ENCODE peak calls at places on chromosome 3, in five cellular contexts. P, C, G, Z and W are unnamed samples.
A peak's percentile ranks its signal among the peaks of the same experiment; 100 is the strongest.

GRCh38 chr3:187828571-187829452 is 83.5 kb upstream of the BCL6 start:
- DNase-seq in P (no peak), C (no peak), G (no peak), Z (no peak), W (no peak)

GRCh38 chr3:35523838-35524237 is 115.5 kb upstream of the ARPP21 start:
- DNase-seq in P (no peak), C (no peak), G (no peak), Z (no peak), W (no peak)

GRCh38 chr3:10459954-10460754 is 45.2 kb downstream of the ATP2B2 start:
- DNase-seq in P (no peak), C (peak; percentile 36), G (peak; percentile 98), Z (no peak), W (peak; percentile 66)

GRCh38 chr3:106256249-106256957 is 387.6 kb upstream of the CBLB start:
- DNase-seq in P (no peak), C (no peak), G (no peak), Z (no peak), W (no peak)

GRCh38 chr3:126923895-126924294 is 59.0 kb upstream of the PLXNA1 start:
- DNase-seq in P (no peak), C (no peak), G (no peak), Z (no peak), W (no peak)

GRCh38 chr3:38524141-38524739 is 28.1 kb downstream of the EXOG start:
- DNase-seq in P (no peak), C (no peak), G (no peak), Z (no peak), W (no peak)

GRCh38 chr3:69748503-69748902 is 9.2 kb downstream of the MITF start:
- DNase-seq in P (no peak), C (no peak), G (no peak), Z (no peak), W (no peak)

GRCh38 chr3:52238193-52238760 is 681 bp downstream of the TWF2 start:
- DNase-seq in P (no peak), C (no peak), G (peak; percentile 37), Z (peak; percentile 70), W (no peak)

GRCh38 chr3:51673181-51673801 is 2.2 kb downstream of the TEX264 start:
- DNase-seq in P (no peak), C (peak; percentile 19), G (peak; percentile 39), Z (peak; percentile 3), W (no peak)

GRCh38 chr3:183275418-183275817 is 22.4 kb downstream of the B3GNT5 start:
- DNase-seq in P (peak; percentile 38), C (no peak), G (no peak), Z (no peak), W (no peak)

GRCh38 chr3:60886518-60886917 is 364.7 kb downstream of the FHIT start:
- DNase-seq in P (no peak), C (no peak), G (no peak), Z (no peak), W (no peak)

GRCh38 chr3:126111566-126112475 is 27.9 kb upstream of the SLC41A3 start:
- DNase-seq in P (no peak), C (peak; percentile 16), G (no peak), Z (peak; percentile 2), W (no peak)

GRCh38 chr3:141680620-141681389 is 57.3 kb upstream of the RNF7 start:
- DNase-seq in P (peak; percentile 67), C (no peak), G (no peak), Z (no peak), W (peak; percentile 29)

GRCh38 chr3:41202834-41203345 is 3.6 kb downstream of the CTNNB1 start:
- DNase-seq in P (peak; percentile 23), C (no peak), G (peak; percentile 32), Z (no peak), W (peak; percentile 26)

GRCh38 chr3:44427683-44428082 is 49.8 kb downstream of the ZNF445 start:
- DNase-seq in P (no peak), C (no peak), G (peak; percentile 11), Z (no peak), W (no peak)

GRCh38 chr3:172303181-172303580 is 145.1 kb downstream of the GHSR start:
- DNase-seq in P (no peak), C (no peak), G (no peak), Z (no peak), W (no peak)

GRCh38 chr3:63364909-63365308 is 86.8 kb downstream of the SYNPR start:
- DNase-seq in P (no peak), C (no peak), G (peak; percentile 57), Z (no peak), W (no peak)

GRCh38 chr3:104005815-104006214 is 1360.9 kb upstream of the ALCAM start:
- DNase-seq in P (no peak), C (no peak), G (no peak), Z (no peak), W (no peak)

GRCh38 chr3:21509706-21510105 is 241.3 kb downstream of the ZNF385D start:
- DNase-seq in P (no peak), C (no peak), G (no peak), Z (no peak), W (no peak)

GRCh38 chr3:71247221-71247947 is 336.1 kb downstream of the FOXP1 start:
- DNase-seq in P (peak; percentile 53), C (no peak), G (peak; percentile 64), Z (no peak), W (no peak)

GRCh38 chr3:47841786-47842349 is 38.9 kb downstream of the DHX30 start:
- DNase-seq in P (no peak), C (no peak), G (no peak), Z (no peak), W (no peak)

GRCh38 chr3:195255571-195256501 is 15.1 kb downstream of the XXYLT1 start:
- DNase-seq in P (no peak), C (no peak), G (no peak), Z (no peak), W (no peak)

GRCh38 chr3:24352893-24353553 is 141.6 kb downstream of the THRB start:
- DNase-seq in P (no peak), C (no peak), G (no peak), Z (no peak), W (no peak)

GRCh38 chr3:185823280-185824044 is 1.4 kb downstream of the IGF2BP2 start:
- DNase-seq in P (peak; percentile 60), C (peak; percentile 59), G (peak; percentile 73), Z (peak; percentile 35), W (peak; percentile 36)

GRCh38 chr3:32288819-32289218 is 50.3 kb downstream of the CMTM8 start:
- DNase-seq in P (no peak), C (no peak), G (no peak), Z (no peak), W (no peak)

GRCh38 chr3:174208161-174208560 is 651.0 kb upstream of the NAALADL2 start:
- DNase-seq in P (no peak), C (no peak), G (no peak), Z (no peak), W (no peak)

GRCh38 chr3:155248531-155249187 is 44.8 kb downstream of the STRIT1 start:
- DNase-seq in P (no peak), C (no peak), G (no peak), Z (no peak), W (no peak)

GRCh38 chr3:38343797-38344594 is 2.6 kb upstream of the XYLB start:
- DNase-seq in P (no peak), C (no peak), G (no peak), Z (no peak), W (no peak)

GRCh38 chr3:141366285-141367037 is 1.8 kb upstream of the ZBTB38 start:
- DNase-seq in P (peak; percentile 80), C (peak; percentile 75), G (no peak), Z (peak; percentile 38), W (no peak)

GRCh38 chr3:101530213-101531047 is 17.4 kb upstream of the SENP7 start:
- DNase-seq in P (no peak), C (no peak), G (no peak), Z (no peak), W (no peak)

GRCh38 chr3:193207290-193207689 is 33.7 kb upstream of the PLAAT1 start:
- DNase-seq in P (no peak), C (no peak), G (no peak), Z (no peak), W (no peak)

GRCh38 chr3:20510396-20510795 is 324.4 kb upstream of the SGO1 start:
- DNase-seq in P (no peak), C (no peak), G (no peak), Z (no peak), W (no peak)

GRCh38 chr3:45670995-45671394 is 18.2 kb upstream of the SACM1L start:
- DNase-seq in P (no peak), C (no peak), G (no peak), Z (peak; percentile 31), W (no peak)

GRCh38 chr3:66386925-66387650 is 113.7 kb downstream of the LRIG1 start:
- DNase-seq in P (no peak), C (no peak), G (no peak), Z (no peak), W (no peak)

GRCh38 chr3:38587548-38588131 is 61.8 kb downstream of the SCN5A start:
- DNase-seq in P (peak; percentile 8), C (peak; percentile 24), G (no peak), Z (no peak), W (no peak)

DNA sequence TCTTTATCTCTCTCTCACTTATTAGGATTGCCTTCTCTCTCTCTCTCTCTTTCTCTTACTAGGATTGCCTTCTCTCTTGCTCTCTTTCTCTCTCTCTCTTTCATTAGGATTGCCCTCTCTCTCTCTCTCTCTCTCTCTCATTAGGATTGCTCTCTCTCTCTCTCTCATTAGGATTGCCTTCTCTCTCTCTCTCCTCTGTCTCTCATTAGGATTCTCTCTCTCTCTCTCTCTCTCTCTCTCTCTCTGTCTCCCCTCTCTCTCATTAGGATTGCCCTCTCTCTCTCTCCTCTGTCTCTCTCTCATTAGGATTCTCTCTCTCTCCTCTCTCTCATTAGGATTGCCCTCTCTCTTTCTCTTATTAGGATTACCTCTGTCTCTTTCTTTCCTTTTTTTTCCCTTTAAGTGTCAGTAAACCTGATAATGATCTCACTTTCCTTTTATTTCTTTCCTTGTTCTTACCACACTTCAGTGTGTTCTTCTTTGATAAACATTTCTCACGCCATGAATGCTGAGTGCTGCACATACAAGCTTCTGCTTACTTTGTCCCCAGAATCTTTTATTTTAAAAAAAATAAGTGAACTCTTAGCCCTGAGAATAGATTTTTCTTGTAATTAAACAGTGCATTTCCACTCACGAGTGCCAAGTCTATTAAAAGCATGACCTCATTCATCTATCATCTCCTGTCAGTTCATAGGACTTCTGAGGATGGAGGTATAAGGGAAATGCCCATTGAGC is 243.4 kb upstream of the TBC1D5 start:
- DNase-seq in P (no peak), C (no peak), G (no peak), Z (no peak), W (no peak)
- H3K27ac ChIP-seq in P (no peak overlapping the region), C (no peak overlapping the region), G (no peak overlapping the region), Z (no peak overlapping the region), W (no peak overlapping the region)

GRCh38 chr3:197734667-197735318 is 1.9 kb downstream of the RUBCN start:
- DNase-seq in P (no peak), C (no peak), G (no peak), Z (no peak), W (no peak)
- H3K4me3 ChIP-seq in P (no peak overlapping the region), C (peak overlapping the region; percentile 95), G (no peak overlapping the region), Z (no peak overlapping the region), W (no peak overlapping the region)

DNA sequence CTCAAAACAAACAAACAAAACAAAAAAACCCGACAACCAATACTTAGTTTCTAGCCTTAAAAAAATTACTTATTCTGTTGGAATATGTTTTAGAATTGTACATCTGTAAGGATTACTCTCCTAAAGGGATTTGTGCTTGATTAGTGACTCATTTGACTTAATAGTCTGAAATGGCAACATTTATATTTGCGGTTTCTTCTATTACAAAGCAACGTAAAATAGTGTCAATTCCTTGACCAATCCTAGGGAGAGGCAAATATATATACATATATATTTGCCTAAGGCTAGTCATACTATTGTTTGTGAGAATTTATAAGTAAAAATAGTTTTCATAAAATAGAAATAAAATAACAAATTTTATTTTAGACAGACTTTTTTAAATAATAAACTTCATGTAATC is 39.7 kb downstream of the C3orf62 start:
- DNase-seq in P (no peak), C (no peak), G (no peak), Z (no peak), W (no peak)
- H3K9me3 ChIP-seq in P (no peaks in the 10 kb centered on the region), C (peaks cover 14% of the 10 kb centered on the region), G (peaks cover 14% of the 10 kb centered on the region), Z (peaks cover 5% of the 10 kb centered on the region), W (no peaks in the 10 kb centered on the region)

GRCh38 chr3:128845695-128846491 is 33.5 kb upstream of the ACAD9 start:
- DNase-seq in P (peak; percentile 81), C (peak; percentile 85), G (peak; percentile 78), Z (peak; percentile 79), W (peak; percentile 91)
- H3K27ac ChIP-seq in P (no peak overlapping the region), C (peak overlapping the region; percentile 47), G (no peak overlapping the region), Z (no peak overlapping the region), W (peak overlapping the region; percentile 85)